ENCODE peak calls at places on chromosomes 2 and 18, in four cellular contexts. One of them, this sample, is unnamed.

GRCh38 chr2:189149981-189150380 is 29.6 kb downstream of the COL5A2 start:
- DNase-seq in psoas muscle: no peak
- DNase-seq in heart left ventricle: no peak
- DNase-seq in brain microvascular endothelial cell: no peak
- DNase-seq in this sample: no peak

GRCh38 chr2:152283392-152283791 is 51.6 kb upstream of the FMNL2 start:
- DNase-seq in heart left ventricle: no peak
- DNase-seq in brain microvascular endothelial cell: no peak
- DNase-seq in psoas muscle: no peak
- DNase-seq in this sample: no peak

GRCh38 chr18:57921708-57922107 is 118.6 kb upstream of the ATP8B1 start:
- DNase-seq in brain microvascular endothelial cell: peak; percentile 22
- DNase-seq in psoas muscle: no peak
- DNase-seq in heart left ventricle: no peak
- DNase-seq in this sample: no peak

GRCh38 chr2:102358496-102358895 is 2.9 kb downstream of the IL18R1 start:
- DNase-seq in psoas muscle: no peak
- DNase-seq in heart left ventricle: no peak
- DNase-seq in brain microvascular endothelial cell: no peak
- DNase-seq in this sample: no peak

GRCh38 chr2:72011791-72012190 is 135.9 kb downstream of the CYP26B1 start:
- DNase-seq in psoas muscle: no peak
- DNase-seq in brain microvascular endothelial cell: no peak
- DNase-seq in heart left ventricle: no peak
- DNase-seq in this sample: no peak

GRCh38 chr2:175575346-175576258 is 394.1 kb upstream of the ATP5MC3 start:
- DNase-seq in psoas muscle: no peak
- DNase-seq in brain microvascular endothelial cell: no peak
- DNase-seq in heart left ventricle: no peak
- DNase-seq in this sample: no peak

GRCh38 chr2:110883401-110883800 is 151.0 kb downstream of the ACOXL start:
- DNase-seq in heart left ventricle: no peak
- DNase-seq in psoas muscle: no peak
- DNase-seq in brain microvascular endothelial cell: peak; percentile 28
- DNase-seq in this sample: no peak

GRCh38 chr2:192288290-192288689 is 93.6 kb upstream of the TMEFF2 start:
- DNase-seq in psoas muscle: no peak
- DNase-seq in heart left ventricle: no peak
- DNase-seq in brain microvascular endothelial cell: no peak
- DNase-seq in this sample: no peak

GRCh38 chr18:10838594-10838993 is 310.8 kb downstream of the PIEZO2 start:
- DNase-seq in heart left ventricle: no peak
- DNase-seq in brain microvascular endothelial cell: peak; percentile 54
- DNase-seq in psoas muscle: no peak
- DNase-seq in this sample: no peak

GRCh38 chr2:158753561-158754302 is 41.4 kb upstream of the DAPL1 start:
- DNase-seq in heart left ventricle: peak; percentile 47
- DNase-seq in psoas muscle: no peak
- DNase-seq in brain microvascular endothelial cell: peak; percentile 49
- DNase-seq in this sample: peak; percentile 42

GRCh38 chr18:37294951-37295350 is 270.6 kb downstream of the CELF4 start:
- DNase-seq in psoas muscle: no peak
- DNase-seq in heart left ventricle: no peak
- DNase-seq in brain microvascular endothelial cell: peak; percentile 13
- DNase-seq in this sample: no peak

GRCh38 chr18:36440614-36441013 is 143.1 kb downstream of the FHOD3 start:
- DNase-seq in brain microvascular endothelial cell: peak; percentile 48
- DNase-seq in psoas muscle: no peak
- DNase-seq in heart left ventricle: no peak
- DNase-seq in this sample: no peak

GRCh38 chr18:32450874-32451273 is 19.8 kb downstream of the GAREM1 start:
- DNase-seq in heart left ventricle: no peak
- DNase-seq in brain microvascular endothelial cell: no peak
- DNase-seq in psoas muscle: no peak
- DNase-seq in this sample: no peak

GRCh38 chr18:23134780-23135678 is at the start of gene CABLES1:
- DNase-seq in psoas muscle: peak; percentile 77
- DNase-seq in heart left ventricle: peak; percentile 62
- DNase-seq in brain microvascular endothelial cell: peak; percentile 43
- DNase-seq in this sample: peak; percentile 66

GRCh38 chr2:120596990-120597594 is 138.6 kb upstream of the GLI2 start:
- DNase-seq in heart left ventricle: peak; percentile 40
- DNase-seq in psoas muscle: peak; percentile 90
- DNase-seq in brain microvascular endothelial cell: peak; percentile 56
- DNase-seq in this sample: peak; percentile 72

GRCh38 chr2:200329798-200330197 is 23.3 kb downstream of the SPATS2L start:
- DNase-seq in heart left ventricle: no peak
- DNase-seq in psoas muscle: no peak
- DNase-seq in brain microvascular endothelial cell: no peak
- DNase-seq in this sample: no peak

GRCh38 chr2:229401126-229401865 is 130.2 kb upstream of the PID1 start:
- DNase-seq in heart left ventricle: no peak
- DNase-seq in psoas muscle: no peak
- DNase-seq in brain microvascular endothelial cell: no peak
- DNase-seq in this sample: no peak

GRCh38 chr18:33536904-33537303 is 41.1 kb upstream of the ASXL3 start:
- DNase-seq in psoas muscle: no peak
- DNase-seq in heart left ventricle: no peak
- DNase-seq in brain microvascular endothelial cell: no peak
- DNase-seq in this sample: no peak

GRCh38 chr2:172179045-172179742 is 76.5 kb upstream of the DLX2 start:
- DNase-seq in psoas muscle: no peak
- DNase-seq in brain microvascular endothelial cell: no peak
- DNase-seq in heart left ventricle: no peak
- DNase-seq in this sample: no peak

GRCh38 chr2:194004590-194005206 is 1652.3 kb upstream of the SLC39A10 start:
- DNase-seq in psoas muscle: no peak
- DNase-seq in brain microvascular endothelial cell: no peak
- DNase-seq in heart left ventricle: no peak
- DNase-seq in this sample: no peak

GRCh38 chr2:27353762-27354596 is 2.6 kb downstream of the GTF3C2 start:
- DNase-seq in psoas muscle: peak; percentile 70
- DNase-seq in heart left ventricle: no peak
- DNase-seq in brain microvascular endothelial cell: peak; percentile 19
- DNase-seq in this sample: no peak

GRCh38 chr2:158130832-158131473 is 29.3 kb downstream of the UPP2 start:
- DNase-seq in heart left ventricle: no peak
- DNase-seq in psoas muscle: no peak
- DNase-seq in brain microvascular endothelial cell: no peak
- DNase-seq in this sample: no peak

GRCh38 chr2:218289639-218290315 is 2.5 kb downstream of the TMBIM1 start:
- DNase-seq in brain microvascular endothelial cell: no peak
- DNase-seq in heart left ventricle: no peak
- DNase-seq in psoas muscle: no peak
- DNase-seq in this sample: no peak

GRCh38 chr18:47263197-47263827 is 11.9 kb upstream of the SKOR2 start:
- DNase-seq in psoas muscle: no peak
- DNase-seq in heart left ventricle: no peak
- DNase-seq in brain microvascular endothelial cell: no peak
- DNase-seq in this sample: no peak

GRCh38 chr18:47260138-47260923 is 8.9 kb upstream of the SKOR2 start:
- DNase-seq in brain microvascular endothelial cell: peak; percentile 7
- DNase-seq in heart left ventricle: peak; percentile 39
- DNase-seq in psoas muscle: no peak
- DNase-seq in this sample: no peak

GRCh38 chr18:47262397-47263196 is 11.1 kb upstream of the SKOR2 start:
- DNase-seq in brain microvascular endothelial cell: no peak
- DNase-seq in heart left ventricle: no peak
- DNase-seq in psoas muscle: no peak
- DNase-seq in this sample: no peak

GRCh38 chr18:47261902-47262301 is 10.4 kb upstream of the SKOR2 start:
- DNase-seq in psoas muscle: no peak
- DNase-seq in heart left ventricle: no peak
- DNase-seq in brain microvascular endothelial cell: no peak
- DNase-seq in this sample: no peak

GRCh38 chr18:47260924-47261701 is 9.7 kb upstream of the SKOR2 start:
- DNase-seq in psoas muscle: no peak
- DNase-seq in heart left ventricle: no peak
- DNase-seq in brain microvascular endothelial cell: no peak
- DNase-seq in this sample: no peak
- TF ChIP-seq CTCF in psoas muscle: no peak
- TF ChIP-seq CTCF in heart left ventricle: no peak
- TF ChIP-seq CTCF in brain microvascular endothelial cell: peak; percentile 9
- TF ChIP-seq CTCF in this sample: no peak

GRCh38 chr18:28582724-28583123 is 405.8 kb upstream of the CDH2 start:
- DNase-seq in psoas muscle: no peak
- DNase-seq in heart left ventricle: no peak
- DNase-seq in brain microvascular endothelial cell: no peak
- DNase-seq in this sample: no peak

GRCh38 chr18:28588884-28589549 is 412.1 kb upstream of the CDH2 start:
- DNase-seq in heart left ventricle: no peak
- DNase-seq in psoas muscle: no peak
- DNase-seq in brain microvascular endothelial cell: no peak
- DNase-seq in this sample: no peak

GRCh38 chr18:28581503-28582169 is 404.7 kb upstream of the CDH2 start:
- DNase-seq in brain microvascular endothelial cell: no peak
- DNase-seq in heart left ventricle: no peak
- DNase-seq in psoas muscle: no peak
- DNase-seq in this sample: no peak

DNA sequence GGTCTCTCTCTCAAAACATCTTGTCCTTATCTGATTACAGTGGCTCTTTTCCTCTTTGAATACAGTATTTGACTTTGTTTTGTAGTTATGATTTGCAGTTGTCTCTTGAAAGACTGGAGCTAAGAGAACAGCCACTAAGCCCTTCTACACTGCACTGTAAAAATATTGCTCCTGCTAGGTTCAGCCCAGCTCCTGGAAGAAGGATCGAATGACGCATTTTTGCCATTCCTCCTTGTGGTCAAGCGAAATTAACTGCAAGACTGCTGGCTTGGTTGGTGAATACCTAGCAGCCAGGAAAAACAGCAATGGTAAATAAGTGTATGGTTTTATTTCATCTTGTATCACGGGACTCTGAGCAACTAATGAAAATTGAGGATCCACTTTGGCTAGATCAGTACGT is 407.8 kb upstream of the CDH2 start:
- DNase-seq in heart left ventricle: no peak
- DNase-seq in psoas muscle: no peak
- DNase-seq in brain microvascular endothelial cell: peak; percentile 49
- DNase-seq in this sample: no peak
- H3K4me3 ChIP-seq in heart left ventricle: no peak overlapping the region
- H3K4me3 ChIP-seq in psoas muscle: no peak overlapping the region
- H3K4me3 ChIP-seq in brain microvascular endothelial cell: no peak overlapping the region
- H3K4me3 ChIP-seq in this sample: no peak overlapping the region

GRCh38 chr2:46010925-46011490 is 286.2 kb upstream of the EPAS1 start:
- DNase-seq in heart left ventricle: no peak
- DNase-seq in brain microvascular endothelial cell: no peak
- DNase-seq in psoas muscle: no peak
- DNase-seq in this sample: no peak
- TF ChIP-seq CTCF in heart left ventricle: peak; percentile 44
- TF ChIP-seq CTCF in brain microvascular endothelial cell: peak; percentile 45
- TF ChIP-seq CTCF in psoas muscle: peak; percentile 65
- TF ChIP-seq CTCF in this sample: peak; percentile 51

DNA sequence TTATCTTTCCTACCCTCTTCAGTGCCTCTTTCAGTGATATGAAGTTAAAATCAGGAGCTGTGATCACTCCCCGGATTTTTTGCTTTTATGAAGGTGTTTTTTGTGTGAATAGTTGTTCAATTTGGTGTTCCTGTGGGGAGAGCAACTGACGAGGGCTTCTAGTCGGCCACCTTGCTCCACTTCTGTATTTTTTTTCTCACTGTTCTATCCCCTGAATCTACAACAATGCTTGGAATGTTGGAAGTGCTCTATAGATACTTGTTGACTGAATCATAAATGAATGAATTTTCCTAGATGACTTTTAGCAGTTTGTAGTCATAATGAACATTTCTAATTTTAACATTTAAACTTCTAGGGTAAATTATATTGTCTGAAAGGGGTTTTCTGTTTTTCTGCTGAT is 247.3 kb downstream of the ZNF385B start:
- DNase-seq in brain microvascular endothelial cell: no peak
- DNase-seq in psoas muscle: no peak
- DNase-seq in heart left ventricle: no peak
- DNase-seq in this sample: no peak
- H3K4me3 ChIP-seq in brain microvascular endothelial cell: no peak overlapping the region
- H3K4me3 ChIP-seq in psoas muscle: no peak overlapping the region
- H3K4me3 ChIP-seq in heart left ventricle: no peak overlapping the region
- H3K4me3 ChIP-seq in this sample: no peak overlapping the region

DNA sequence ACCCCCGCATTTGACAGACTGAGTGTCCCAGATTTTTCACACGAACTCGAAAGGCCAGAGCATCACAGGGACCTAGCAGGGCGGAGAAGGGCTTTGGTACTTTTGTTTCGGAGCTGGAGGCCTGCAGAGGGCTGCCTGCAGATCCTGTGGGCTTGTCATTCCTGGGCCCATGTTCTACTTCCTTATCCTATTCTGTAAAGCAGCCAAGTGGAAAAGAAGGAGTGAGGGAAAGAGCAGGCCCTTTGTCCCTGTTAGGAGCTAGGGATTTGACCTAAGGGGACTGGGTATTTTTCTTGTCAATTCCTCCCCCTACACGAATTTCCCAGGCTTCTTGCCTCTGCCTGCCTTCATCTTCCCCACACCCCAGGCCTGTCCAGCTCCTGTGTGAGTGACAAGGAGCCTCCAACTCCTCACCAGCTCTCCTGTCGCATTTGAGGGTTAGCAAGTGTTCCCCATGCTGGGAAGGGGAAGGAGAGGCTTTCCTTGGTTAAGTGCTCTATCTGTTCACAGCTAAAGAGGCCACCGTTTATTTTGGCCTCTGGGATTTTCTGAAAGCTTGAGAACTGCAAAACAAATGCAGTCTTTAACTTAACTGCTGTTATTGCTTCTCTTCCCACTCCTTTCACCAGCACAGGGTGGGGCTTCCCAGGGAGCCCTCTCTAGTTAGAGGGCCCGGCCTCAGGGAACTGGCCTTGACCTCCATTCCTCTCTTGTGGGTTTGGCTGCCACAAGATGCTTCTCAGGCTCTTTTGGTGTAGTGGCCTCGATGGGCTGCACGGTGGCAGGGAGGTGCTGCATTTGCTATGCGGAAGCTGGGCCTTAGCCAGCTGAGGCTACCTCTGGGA is 61.2 kb downstream of the SGPP2 start:
- DNase-seq in brain microvascular endothelial cell: no peak
- DNase-seq in heart left ventricle: no peak
- DNase-seq in psoas muscle: no peak
- DNase-seq in this sample: no peak
- TF ChIP-seq CTCF in brain microvascular endothelial cell: no peak
- TF ChIP-seq CTCF in heart left ventricle: no peak
- TF ChIP-seq CTCF in psoas muscle: no peak
- TF ChIP-seq CTCF in this sample: no peak

DNA sequence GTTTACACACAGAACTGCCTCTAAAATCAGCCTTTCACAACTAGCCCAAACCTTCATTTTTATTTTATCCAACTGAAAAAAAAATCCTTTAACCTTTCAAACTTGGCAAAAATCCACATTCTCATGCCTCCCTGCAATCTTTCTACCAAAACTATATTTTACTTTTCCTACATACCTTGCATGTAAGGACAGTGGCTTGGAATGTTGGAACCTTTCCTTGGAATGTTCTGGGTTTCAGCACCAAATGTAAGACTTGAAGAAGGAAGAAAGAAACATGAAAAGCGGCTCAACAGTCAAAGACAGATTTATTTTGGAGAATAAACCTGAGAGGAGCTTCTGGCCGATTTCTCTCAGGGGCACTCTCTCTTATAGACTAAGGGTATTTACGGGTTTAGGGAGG is 79.6 kb downstream of the RRM2 start:
- DNase-seq in psoas muscle: no peak
- DNase-seq in heart left ventricle: no peak
- DNase-seq in brain microvascular endothelial cell: no peak
- DNase-seq in this sample: no peak
- H3K4me3 ChIP-seq in psoas muscle: no peak overlapping the region
- H3K4me3 ChIP-seq in heart left ventricle: no peak overlapping the region
- H3K4me3 ChIP-seq in brain microvascular endothelial cell: no peak overlapping the region
- H3K4me3 ChIP-seq in this sample: no peak overlapping the region

This sample was measured in uterus.